ENCODE peak calls at places on chromosome 19, in eight cellular contexts. One of them, this sample, is unnamed.

GRCh38 chr19:3618144-3618810 is 8.3 kb downstream of the CACTIN start:
- DNase-seq in AG08395: peak
- DNase-seq in HS-5: no peak
- DNase-seq in activated CD4-positive, alpha-beta T cell treated with anti-CD3 and anti-CD28 coated beads, Interleukin-2, amount 10 ng/mL, durations not matched to agents 7 days and 5 days: peak
- DNase-seq in colonic mucosa: peak
- DNase-seq in C1 segment of cervical spinal cord: peak
- DNase-seq in NCI-H345: peak
- DNase-seq in activated CD4-positive, CD25-positive, alpha-beta regulatory T cell treated with anti-CD3 and anti-CD28 coated beads, Interleukin-2, amount 50 U/mL, for 16 hours: peak
- DNase-seq in this sample: no peak

GRCh38 chr19:33008738-33009137 is 36.7 kb downstream of the FAAP24 start:
- DNase-seq in AG08395: no peak
- DNase-seq in HS-5: no peak
- DNase-seq in activated CD4-positive, alpha-beta T cell treated with anti-CD3 and anti-CD28 coated beads, Interleukin-2, amount 10 ng/mL, durations not matched to agents 7 days and 5 days: no peak
- DNase-seq in colonic mucosa: no peak
- DNase-seq in C1 segment of cervical spinal cord: no peak
- DNase-seq in NCI-H345: no peak
- DNase-seq in activated CD4-positive, CD25-positive, alpha-beta regulatory T cell treated with anti-CD3 and anti-CD28 coated beads, Interleukin-2, amount 50 U/mL, for 16 hours: no peak
- DNase-seq in this sample: no peak

GRCh38 chr19:54248016-54248601 is 5.5 kb upstream of the LILRA6 start:
- DNase-seq in AG08395: no peak
- DNase-seq in HS-5: no peak
- DNase-seq in activated CD4-positive, alpha-beta T cell treated with anti-CD3 and anti-CD28 coated beads, Interleukin-2, amount 10 ng/mL, durations not matched to agents 7 days and 5 days: peak
- DNase-seq in colonic mucosa: no peak
- DNase-seq in C1 segment of cervical spinal cord: peak
- DNase-seq in NCI-H345: no peak
- DNase-seq in activated CD4-positive, CD25-positive, alpha-beta regulatory T cell treated with anti-CD3 and anti-CD28 coated beads, Interleukin-2, amount 50 U/mL, for 16 hours: no peak
- DNase-seq in this sample: no peak

GRCh38 chr19:35716735-35716984 is 1.1 kb upstream of the KMT2B start:
- DNase-seq in AG08395: no peak
- DNase-seq in HS-5: no peak
- DNase-seq in activated CD4-positive, alpha-beta T cell treated with anti-CD3 and anti-CD28 coated beads, Interleukin-2, amount 10 ng/mL, durations not matched to agents 7 days and 5 days: no peak
- DNase-seq in colonic mucosa: no peak
- DNase-seq in C1 segment of cervical spinal cord: peak
- DNase-seq in NCI-H345: no peak
- DNase-seq in activated CD4-positive, CD25-positive, alpha-beta regulatory T cell treated with anti-CD3 and anti-CD28 coated beads, Interleukin-2, amount 50 U/mL, for 16 hours: no peak
- DNase-seq in this sample: no peak

GRCh38 chr19:4474504-4475136 is 2.5 kb downstream of the HDGFL2 start:
- DNase-seq in AG08395: peak
- DNase-seq in HS-5: no peak
- DNase-seq in activated CD4-positive, alpha-beta T cell treated with anti-CD3 and anti-CD28 coated beads, Interleukin-2, amount 10 ng/mL, durations not matched to agents 7 days and 5 days: peak
- DNase-seq in colonic mucosa: no peak
- DNase-seq in C1 segment of cervical spinal cord: peak
- DNase-seq in NCI-H345: no peak
- DNase-seq in activated CD4-positive, CD25-positive, alpha-beta regulatory T cell treated with anti-CD3 and anti-CD28 coated beads, Interleukin-2, amount 50 U/mL, for 16 hours: no peak
- DNase-seq in this sample: peak

GRCh38 chr19:2952953-2953481 is 8.2 kb upstream of the ZNF77 start:
- DNase-seq in AG08395: no peak
- DNase-seq in HS-5: no peak
- DNase-seq in activated CD4-positive, alpha-beta T cell treated with anti-CD3 and anti-CD28 coated beads, Interleukin-2, amount 10 ng/mL, durations not matched to agents 7 days and 5 days: no peak
- DNase-seq in colonic mucosa: peak
- DNase-seq in C1 segment of cervical spinal cord: no peak
- DNase-seq in NCI-H345: peak
- DNase-seq in activated CD4-positive, CD25-positive, alpha-beta regulatory T cell treated with anti-CD3 and anti-CD28 coated beads, Interleukin-2, amount 50 U/mL, for 16 hours: no peak
- DNase-seq in this sample: peak

GRCh38 chr19:42420055-42420544 is 7.1 kb downstream of the LIPE start:
- DNase-seq in AG08395: peak
- DNase-seq in HS-5: no peak
- DNase-seq in activated CD4-positive, alpha-beta T cell treated with anti-CD3 and anti-CD28 coated beads, Interleukin-2, amount 10 ng/mL, durations not matched to agents 7 days and 5 days: peak
- DNase-seq in colonic mucosa: peak
- DNase-seq in C1 segment of cervical spinal cord: no peak
- DNase-seq in NCI-H345: no peak
- DNase-seq in activated CD4-positive, CD25-positive, alpha-beta regulatory T cell treated with anti-CD3 and anti-CD28 coated beads, Interleukin-2, amount 50 U/mL, for 16 hours: peak
- DNase-seq in this sample: no peak

GRCh38 chr19:58279925-58280316 is 1.2 kb downstream of the ZNF8 start:
- DNase-seq in AG08395: no peak
- DNase-seq in HS-5: no peak
- DNase-seq in activated CD4-positive, alpha-beta T cell treated with anti-CD3 and anti-CD28 coated beads, Interleukin-2, amount 10 ng/mL, durations not matched to agents 7 days and 5 days: no peak
- DNase-seq in colonic mucosa: no peak
- DNase-seq in C1 segment of cervical spinal cord: no peak
- DNase-seq in NCI-H345: no peak
- DNase-seq in activated CD4-positive, CD25-positive, alpha-beta regulatory T cell treated with anti-CD3 and anti-CD28 coated beads, Interleukin-2, amount 50 U/mL, for 16 hours: no peak
- DNase-seq in this sample: no peak

GRCh38 chr19:5693195-5694166 is 3.4 kb downstream of the RPL36 start:
- DNase-seq in AG08395: no peak
- DNase-seq in HS-5: no peak
- DNase-seq in activated CD4-positive, alpha-beta T cell treated with anti-CD3 and anti-CD28 coated beads, Interleukin-2, amount 10 ng/mL, durations not matched to agents 7 days and 5 days: no peak
- DNase-seq in colonic mucosa: no peak
- DNase-seq in C1 segment of cervical spinal cord: no peak
- DNase-seq in NCI-H345: no peak
- DNase-seq in activated CD4-positive, CD25-positive, alpha-beta regulatory T cell treated with anti-CD3 and anti-CD28 coated beads, Interleukin-2, amount 50 U/mL, for 16 hours: no peak
- DNase-seq in this sample: no peak

GRCh38 chr19:55580628-55581144 is at the start of gene ZNF579:
- DNase-seq in AG08395: peak
- DNase-seq in HS-5: peak
- DNase-seq in activated CD4-positive, alpha-beta T cell treated with anti-CD3 and anti-CD28 coated beads, Interleukin-2, amount 10 ng/mL, durations not matched to agents 7 days and 5 days: peak
- DNase-seq in colonic mucosa: peak
- DNase-seq in C1 segment of cervical spinal cord: peak
- DNase-seq in NCI-H345: peak
- DNase-seq in activated CD4-positive, CD25-positive, alpha-beta regulatory T cell treated with anti-CD3 and anti-CD28 coated beads, Interleukin-2, amount 50 U/mL, for 16 hours: peak
- DNase-seq in this sample: peak

GRCh38 chr19:55621673-55622231 is 2.6 kb downstream of the ZNF784 start:
- DNase-seq in AG08395: no peak
- DNase-seq in HS-5: no peak
- DNase-seq in activated CD4-positive, alpha-beta T cell treated with anti-CD3 and anti-CD28 coated beads, Interleukin-2, amount 10 ng/mL, durations not matched to agents 7 days and 5 days: no peak
- DNase-seq in colonic mucosa: no peak
- DNase-seq in C1 segment of cervical spinal cord: no peak
- DNase-seq in NCI-H345: no peak
- DNase-seq in activated CD4-positive, CD25-positive, alpha-beta regulatory T cell treated with anti-CD3 and anti-CD28 coated beads, Interleukin-2, amount 50 U/mL, for 16 hours: no peak
- DNase-seq in this sample: no peak

GRCh38 chr19:46748325-46749109 is 2.3 kb upstream of the STRN4 start:
- DNase-seq in AG08395: peak
- DNase-seq in HS-5: no peak
- DNase-seq in activated CD4-positive, alpha-beta T cell treated with anti-CD3 and anti-CD28 coated beads, Interleukin-2, amount 10 ng/mL, durations not matched to agents 7 days and 5 days: peak
- DNase-seq in colonic mucosa: peak
- DNase-seq in C1 segment of cervical spinal cord: no peak
- DNase-seq in NCI-H345: no peak
- DNase-seq in activated CD4-positive, CD25-positive, alpha-beta regulatory T cell treated with anti-CD3 and anti-CD28 coated beads, Interleukin-2, amount 50 U/mL, for 16 hours: peak
- DNase-seq in this sample: no peak

GRCh38 chr19:45575216-45575615 is 9.4 kb downstream of the OPA3 start:
- DNase-seq in AG08395: no peak
- DNase-seq in HS-5: no peak
- DNase-seq in activated CD4-positive, alpha-beta T cell treated with anti-CD3 and anti-CD28 coated beads, Interleukin-2, amount 10 ng/mL, durations not matched to agents 7 days and 5 days: no peak
- DNase-seq in colonic mucosa: no peak
- DNase-seq in C1 segment of cervical spinal cord: no peak
- DNase-seq in NCI-H345: no peak
- DNase-seq in activated CD4-positive, CD25-positive, alpha-beta regulatory T cell treated with anti-CD3 and anti-CD28 coated beads, Interleukin-2, amount 50 U/mL, for 16 hours: no peak
- DNase-seq in this sample: no peak

GRCh38 chr19:45650722-45651121 is 11.5 kb upstream of the EML2 start:
- DNase-seq in AG08395: no peak
- DNase-seq in HS-5: no peak
- DNase-seq in activated CD4-positive, alpha-beta T cell treated with anti-CD3 and anti-CD28 coated beads, Interleukin-2, amount 10 ng/mL, durations not matched to agents 7 days and 5 days: no peak
- DNase-seq in colonic mucosa: no peak
- DNase-seq in C1 segment of cervical spinal cord: no peak
- DNase-seq in NCI-H345: no peak
- DNase-seq in activated CD4-positive, CD25-positive, alpha-beta regulatory T cell treated with anti-CD3 and anti-CD28 coated beads, Interleukin-2, amount 50 U/mL, for 16 hours: no peak
- DNase-seq in this sample: no peak

GRCh38 chr19:4878491-4878968 is 11.1 kb upstream of the PLIN3 start:
- DNase-seq in AG08395: no peak
- DNase-seq in HS-5: no peak
- DNase-seq in activated CD4-positive, alpha-beta T cell treated with anti-CD3 and anti-CD28 coated beads, Interleukin-2, amount 10 ng/mL, durations not matched to agents 7 days and 5 days: no peak
- DNase-seq in colonic mucosa: no peak
- DNase-seq in C1 segment of cervical spinal cord: no peak
- DNase-seq in NCI-H345: no peak
- DNase-seq in activated CD4-positive, CD25-positive, alpha-beta regulatory T cell treated with anti-CD3 and anti-CD28 coated beads, Interleukin-2, amount 50 U/mL, for 16 hours: no peak
- DNase-seq in this sample: no peak

GRCh38 chr19:5926641-5927438 is 12.8 kb downstream of the CAPS start:
- DNase-seq in AG08395: peak
- DNase-seq in HS-5: no peak
- DNase-seq in activated CD4-positive, alpha-beta T cell treated with anti-CD3 and anti-CD28 coated beads, Interleukin-2, amount 10 ng/mL, durations not matched to agents 7 days and 5 days: no peak
- DNase-seq in colonic mucosa: no peak
- DNase-seq in C1 segment of cervical spinal cord: no peak
- DNase-seq in NCI-H345: no peak
- DNase-seq in activated CD4-positive, CD25-positive, alpha-beta regulatory T cell treated with anti-CD3 and anti-CD28 coated beads, Interleukin-2, amount 50 U/mL, for 16 hours: no peak
- DNase-seq in this sample: no peak

GRCh38 chr19:33311326-33311682 is 9.0 kb upstream of the CEBPA start:
- DNase-seq in AG08395: no peak
- DNase-seq in HS-5: no peak
- DNase-seq in activated CD4-positive, alpha-beta T cell treated with anti-CD3 and anti-CD28 coated beads, Interleukin-2, amount 10 ng/mL, durations not matched to agents 7 days and 5 days: no peak
- DNase-seq in colonic mucosa: peak
- DNase-seq in C1 segment of cervical spinal cord: no peak
- DNase-seq in NCI-H345: no peak
- DNase-seq in activated CD4-positive, CD25-positive, alpha-beta regulatory T cell treated with anti-CD3 and anti-CD28 coated beads, Interleukin-2, amount 50 U/mL, for 16 hours: no peak
- DNase-seq in this sample: no peak

GRCh38 chr19:6736169-6736916 is 1.0 kb downstream of the GPR108 start:
- DNase-seq in AG08395: peak
- DNase-seq in HS-5: peak
- DNase-seq in activated CD4-positive, alpha-beta T cell treated with anti-CD3 and anti-CD28 coated beads, Interleukin-2, amount 10 ng/mL, durations not matched to agents 7 days and 5 days: peak
- DNase-seq in colonic mucosa: peak
- DNase-seq in C1 segment of cervical spinal cord: peak
- DNase-seq in NCI-H345: peak
- DNase-seq in activated CD4-positive, CD25-positive, alpha-beta regulatory T cell treated with anti-CD3 and anti-CD28 coated beads, Interleukin-2, amount 50 U/mL, for 16 hours: peak
- DNase-seq in this sample: peak

GRCh38 chr19:37079238-37079637 is 1.0 kb downstream of the ZNF420 start:
- DNase-seq in AG08395: no peak
- DNase-seq in HS-5: no peak
- DNase-seq in activated CD4-positive, alpha-beta T cell treated with anti-CD3 and anti-CD28 coated beads, Interleukin-2, amount 10 ng/mL, durations not matched to agents 7 days and 5 days: no peak
- DNase-seq in colonic mucosa: no peak
- DNase-seq in C1 segment of cervical spinal cord: no peak
- DNase-seq in NCI-H345: no peak
- DNase-seq in activated CD4-positive, CD25-positive, alpha-beta regulatory T cell treated with anti-CD3 and anti-CD28 coated beads, Interleukin-2, amount 50 U/mL, for 16 hours: no peak
- DNase-seq in this sample: no peak

GRCh38 chr19:36113895-36114762 is 546 bp downstream of the POLR2I start:
- DNase-seq in AG08395: peak
- DNase-seq in HS-5: no peak
- DNase-seq in activated CD4-positive, alpha-beta T cell treated with anti-CD3 and anti-CD28 coated beads, Interleukin-2, amount 10 ng/mL, durations not matched to agents 7 days and 5 days: peak
- DNase-seq in colonic mucosa: no peak
- DNase-seq in C1 segment of cervical spinal cord: no peak
- DNase-seq in NCI-H345: peak
- DNase-seq in activated CD4-positive, CD25-positive, alpha-beta regulatory T cell treated with anti-CD3 and anti-CD28 coated beads, Interleukin-2, amount 50 U/mL, for 16 hours: no peak
- DNase-seq in this sample: no peak

GRCh38 chr19:33279430-33280350 is 22.6 kb downstream of the CEBPA start:
- DNase-seq in AG08395: no peak
- DNase-seq in HS-5: no peak
- DNase-seq in activated CD4-positive, alpha-beta T cell treated with anti-CD3 and anti-CD28 coated beads, Interleukin-2, amount 10 ng/mL, durations not matched to agents 7 days and 5 days: no peak
- DNase-seq in colonic mucosa: no peak
- DNase-seq in C1 segment of cervical spinal cord: no peak
- DNase-seq in NCI-H345: peak
- DNase-seq in activated CD4-positive, CD25-positive, alpha-beta regulatory T cell treated with anti-CD3 and anti-CD28 coated beads, Interleukin-2, amount 50 U/mL, for 16 hours: no peak
- DNase-seq in this sample: no peak

GRCh38 chr19:46416077-46416709 is 2.8 kb upstream of the CCDC8 start:
- DNase-seq in AG08395: peak
- DNase-seq in HS-5: peak
- DNase-seq in activated CD4-positive, alpha-beta T cell treated with anti-CD3 and anti-CD28 coated beads, Interleukin-2, amount 10 ng/mL, durations not matched to agents 7 days and 5 days: no peak
- DNase-seq in colonic mucosa: peak
- DNase-seq in C1 segment of cervical spinal cord: peak
- DNase-seq in NCI-H345: peak
- DNase-seq in activated CD4-positive, CD25-positive, alpha-beta regulatory T cell treated with anti-CD3 and anti-CD28 coated beads, Interleukin-2, amount 50 U/mL, for 16 hours: no peak
- DNase-seq in this sample: peak

GRCh38 chr19:1122972-1123363 is 19.2 kb downstream of the GPX4 start:
- DNase-seq in AG08395: peak
- DNase-seq in HS-5: no peak
- DNase-seq in activated CD4-positive, alpha-beta T cell treated with anti-CD3 and anti-CD28 coated beads, Interleukin-2, amount 10 ng/mL, durations not matched to agents 7 days and 5 days: peak
- DNase-seq in colonic mucosa: peak
- DNase-seq in C1 segment of cervical spinal cord: no peak
- DNase-seq in NCI-H345: peak
- DNase-seq in activated CD4-positive, CD25-positive, alpha-beta regulatory T cell treated with anti-CD3 and anti-CD28 coated beads, Interleukin-2, amount 50 U/mL, for 16 hours: no peak
- DNase-seq in this sample: no peak

GRCh38 chr19:30049226-30049625 is 107.2 kb downstream of the URI1 start:
- DNase-seq in AG08395: no peak
- DNase-seq in HS-5: no peak
- DNase-seq in activated CD4-positive, alpha-beta T cell treated with anti-CD3 and anti-CD28 coated beads, Interleukin-2, amount 10 ng/mL, durations not matched to agents 7 days and 5 days: no peak
- DNase-seq in colonic mucosa: no peak
- DNase-seq in C1 segment of cervical spinal cord: no peak
- DNase-seq in NCI-H345: no peak
- DNase-seq in activated CD4-positive, CD25-positive, alpha-beta regulatory T cell treated with anti-CD3 and anti-CD28 coated beads, Interleukin-2, amount 50 U/mL, for 16 hours: no peak
- DNase-seq in this sample: no peak

GRCh38 chr19:750640-751423 is at the start of gene MISP:
- DNase-seq in AG08395: no peak
- DNase-seq in HS-5: no peak
- DNase-seq in activated CD4-positive, alpha-beta T cell treated with anti-CD3 and anti-CD28 coated beads, Interleukin-2, amount 10 ng/mL, durations not matched to agents 7 days and 5 days: no peak
- DNase-seq in colonic mucosa: peak
- DNase-seq in C1 segment of cervical spinal cord: no peak
- DNase-seq in NCI-H345: peak
- DNase-seq in activated CD4-positive, CD25-positive, alpha-beta regulatory T cell treated with anti-CD3 and anti-CD28 coated beads, Interleukin-2, amount 50 U/mL, for 16 hours: no peak
- DNase-seq in this sample: peak

GRCh38 chr19:575527-576506 is 3.4 kb downstream of the BSG start:
- DNase-seq in AG08395: peak
- DNase-seq in HS-5: no peak
- DNase-seq in activated CD4-positive, alpha-beta T cell treated with anti-CD3 and anti-CD28 coated beads, Interleukin-2, amount 10 ng/mL, durations not matched to agents 7 days and 5 days: no peak
- DNase-seq in colonic mucosa: no peak
- DNase-seq in C1 segment of cervical spinal cord: peak
- DNase-seq in NCI-H345: no peak
- DNase-seq in activated CD4-positive, CD25-positive, alpha-beta regulatory T cell treated with anti-CD3 and anti-CD28 coated beads, Interleukin-2, amount 50 U/mL, for 16 hours: no peak
- DNase-seq in this sample: no peak

GRCh38 chr19:3687774-3688706 is 12.2 kb downstream of the PIP5K1C start:
- DNase-seq in AG08395: no peak
- DNase-seq in HS-5: no peak
- DNase-seq in activated CD4-positive, alpha-beta T cell treated with anti-CD3 and anti-CD28 coated beads, Interleukin-2, amount 10 ng/mL, durations not matched to agents 7 days and 5 days: peak
- DNase-seq in colonic mucosa: peak
- DNase-seq in C1 segment of cervical spinal cord: no peak
- DNase-seq in NCI-H345: peak
- DNase-seq in activated CD4-positive, CD25-positive, alpha-beta regulatory T cell treated with anti-CD3 and anti-CD28 coated beads, Interleukin-2, amount 50 U/mL, for 16 hours: no peak
- DNase-seq in this sample: peak

GRCh38 chr19:53772943-53773342 is 51.2 kb downstream of the NLRP12 start:
- DNase-seq in AG08395: peak
- DNase-seq in HS-5: peak
- DNase-seq in activated CD4-positive, alpha-beta T cell treated with anti-CD3 and anti-CD28 coated beads, Interleukin-2, amount 10 ng/mL, durations not matched to agents 7 days and 5 days: peak
- DNase-seq in colonic mucosa: peak
- DNase-seq in C1 segment of cervical spinal cord: no peak
- DNase-seq in NCI-H345: peak
- DNase-seq in activated CD4-positive, CD25-positive, alpha-beta regulatory T cell treated with anti-CD3 and anti-CD28 coated beads, Interleukin-2, amount 50 U/mL, for 16 hours: no peak
- DNase-seq in this sample: no peak

GRCh38 chr19:57317503-57317902 is 2.8 kb upstream of the ZNF543 start:
- DNase-seq in AG08395: no peak
- DNase-seq in HS-5: no peak
- DNase-seq in activated CD4-positive, alpha-beta T cell treated with anti-CD3 and anti-CD28 coated beads, Interleukin-2, amount 10 ng/mL, durations not matched to agents 7 days and 5 days: no peak
- DNase-seq in colonic mucosa: no peak
- DNase-seq in C1 segment of cervical spinal cord: no peak
- DNase-seq in NCI-H345: no peak
- DNase-seq in activated CD4-positive, CD25-positive, alpha-beta regulatory T cell treated with anti-CD3 and anti-CD28 coated beads, Interleukin-2, amount 50 U/mL, for 16 hours: no peak
- DNase-seq in this sample: no peak

GRCh38 chr19:45255611-45256157 is 4.6 kb downstream of the MARK4 start:
- DNase-seq in AG08395: no peak
- DNase-seq in HS-5: no peak
- DNase-seq in activated CD4-positive, alpha-beta T cell treated with anti-CD3 and anti-CD28 coated beads, Interleukin-2, amount 10 ng/mL, durations not matched to agents 7 days and 5 days: no peak
- DNase-seq in colonic mucosa: no peak
- DNase-seq in C1 segment of cervical spinal cord: no peak
- DNase-seq in NCI-H345: no peak
- DNase-seq in activated CD4-positive, CD25-positive, alpha-beta regulatory T cell treated with anti-CD3 and anti-CD28 coated beads, Interleukin-2, amount 50 U/mL, for 16 hours: no peak
- DNase-seq in this sample: no peak

GRCh38 chr19:29676586-29676985 is 11.3 kb downstream of the PLEKHF1 start:
- DNase-seq in AG08395: no peak
- DNase-seq in HS-5: no peak
- DNase-seq in activated CD4-positive, alpha-beta T cell treated with anti-CD3 and anti-CD28 coated beads, Interleukin-2, amount 10 ng/mL, durations not matched to agents 7 days and 5 days: no peak
- DNase-seq in colonic mucosa: no peak
- DNase-seq in C1 segment of cervical spinal cord: peak
- DNase-seq in NCI-H345: no peak
- DNase-seq in activated CD4-positive, CD25-positive, alpha-beta regulatory T cell treated with anti-CD3 and anti-CD28 coated beads, Interleukin-2, amount 50 U/mL, for 16 hours: no peak
- DNase-seq in this sample: no peak

GRCh38 chr19:35901854-35902661 is at the start of gene HCST:
- DNase-seq in AG08395: peak
- DNase-seq in HS-5: peak
- DNase-seq in activated CD4-positive, alpha-beta T cell treated with anti-CD3 and anti-CD28 coated beads, Interleukin-2, amount 10 ng/mL, durations not matched to agents 7 days and 5 days: peak
- DNase-seq in colonic mucosa: no peak
- DNase-seq in C1 segment of cervical spinal cord: peak
- DNase-seq in NCI-H345: no peak
- DNase-seq in activated CD4-positive, CD25-positive, alpha-beta regulatory T cell treated with anti-CD3 and anti-CD28 coated beads, Interleukin-2, amount 50 U/mL, for 16 hours: no peak
- DNase-seq in this sample: no peak

GRCh38 chr19:15353908-15354307 is 21.6 kb upstream of the BRD4 start:
- DNase-seq in AG08395: no peak
- DNase-seq in HS-5: no peak
- DNase-seq in activated CD4-positive, alpha-beta T cell treated with anti-CD3 and anti-CD28 coated beads, Interleukin-2, amount 10 ng/mL, durations not matched to agents 7 days and 5 days: no peak
- DNase-seq in colonic mucosa: no peak
- DNase-seq in C1 segment of cervical spinal cord: no peak
- DNase-seq in NCI-H345: no peak
- DNase-seq in activated CD4-positive, CD25-positive, alpha-beta regulatory T cell treated with anti-CD3 and anti-CD28 coated beads, Interleukin-2, amount 50 U/mL, for 16 hours: no peak
- DNase-seq in this sample: no peak

GRCh38 chr19:50669319-50670101 is 20.3 kb downstream of the C19orf81 start:
- DNase-seq in AG08395: peak
- DNase-seq in HS-5: no peak
- DNase-seq in activated CD4-positive, alpha-beta T cell treated with anti-CD3 and anti-CD28 coated beads, Interleukin-2, amount 10 ng/mL, durations not matched to agents 7 days and 5 days: peak
- DNase-seq in colonic mucosa: peak
- DNase-seq in C1 segment of cervical spinal cord: no peak
- DNase-seq in NCI-H345: no peak
- DNase-seq in activated CD4-positive, CD25-positive, alpha-beta regulatory T cell treated with anti-CD3 and anti-CD28 coated beads, Interleukin-2, amount 50 U/mL, for 16 hours: no peak
- DNase-seq in this sample: peak